ENCODE peak calls at places on chromosomes 5 and 9, in ten cellular contexts. D is neural progenitor cell, L is adrenal gland, A is left ventricle myocardium inferior, F is mammary epithelial cell, G is tibial artery, U is cardiac muscle cell, Q is foreskin keratinocyte, P is Caco-2, H is endodermal cell. S is an unnamed sample.

GRCh38 chr9:85630676-85631075 is 111.1 kb downstream of the AGTPBP1 start:
- DNase-seq in D (no peak), L (no peak), A (no peak), F (no peak), G (no peak), U (no peak), Q (no peak), P (no peak), H (peak; percentile 49), S (no peak)

GRCh38 chr9:135887021-135887507 is 20.3 kb downstream of the CAMSAP1 start:
- DNase-seq in D (no peak), L (peak; percentile 86), A (peak; percentile 49), F (peak; percentile 39), G (no peak), U (no peak), Q (no peak), P (no peak), H (no peak), S (no peak)

GRCh38 chr5:38384396-38384795 is 126.0 kb downstream of the EGFLAM start:
- DNase-seq in D (no peak), L (no peak), A (no peak), F (no peak), G (no peak), U (no peak), Q (no peak), P (no peak), H (peak; percentile 50), S (no peak)

GRCh38 chr5:1564824-1565736 is 41.3 kb upstream of the LPCAT1 start:
- DNase-seq in D (no peak), L (no peak), A (no peak), F (no peak), G (no peak), U (no peak), Q (no peak), P (no peak), H (no peak), S (no peak)

GRCh38 chr9:126157826-126158431 is 168.7 kb upstream of the MVB12B start:
- DNase-seq in D (no peak), L (no peak), A (no peak), F (no peak), G (no peak), U (no peak), Q (no peak), P (no peak), H (no peak), S (no peak)

GRCh38 chr5:180631549-180632392 is 17.6 kb downstream of the FLT4 start:
- DNase-seq in D (peak; percentile 33), L (no peak), A (no peak), F (no peak), G (no peak), U (no peak), Q (no peak), P (no peak), H (no peak), S (no peak)

GRCh38 chr5:135040331-135041144 is 6.5 kb upstream of the PITX1 start:
- DNase-seq in D (peak; percentile 75), L (no peak), A (no peak), F (no peak), G (no peak), U (peak; percentile 56), Q (no peak), P (no peak), H (peak; percentile 83), S (no peak)

GRCh38 chr5:119578937-119579336 is 50.4 kb upstream of the FAM170A start:
- DNase-seq in D (peak; percentile 50), L (no peak), A (no peak), F (peak; percentile 36), G (no peak), U (peak; percentile 57), Q (peak; percentile 5), P (peak; percentile 68), H (peak; percentile 72), S (no peak)

DNA sequence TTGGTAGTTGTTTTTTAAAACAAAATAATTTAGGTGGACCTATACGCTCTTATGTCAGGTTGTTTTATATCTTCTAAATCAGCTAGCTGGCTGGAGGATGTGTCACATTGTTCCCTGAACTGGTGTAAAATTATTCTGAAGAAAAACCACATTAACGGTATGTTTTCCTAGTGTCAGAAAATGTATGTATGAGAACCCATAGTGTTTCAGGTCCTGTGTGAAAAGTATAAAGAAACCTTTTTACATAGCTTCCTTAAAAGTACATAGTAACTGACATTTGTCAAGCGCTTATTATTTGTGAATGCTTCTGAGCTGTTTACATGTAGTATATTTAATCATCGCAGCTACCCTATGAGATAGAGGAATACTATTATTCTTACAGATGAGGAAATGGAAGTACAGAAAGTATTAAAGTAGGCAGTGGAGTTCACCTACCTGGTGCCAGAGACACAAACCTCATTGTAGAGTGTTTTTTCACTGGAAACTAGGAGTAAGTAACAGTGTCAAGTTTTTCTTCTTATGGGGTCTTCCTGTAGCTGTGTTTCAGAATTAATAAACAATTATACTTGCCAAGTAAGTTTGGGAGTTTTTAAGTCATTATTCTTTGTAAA is 10.4 kb upstream of the FAM120AOS start:
- DNase-seq in D (no peak), L (no peak), A (no peak), F (no peak), G (no peak), U (no peak), Q (no peak), P (no peak), H (no peak), S (no peak)
- H3K4me1 ChIP-seq in D (peaks cover 12% of the 10 kb centered on the region), L (peaks cover 78% of the 10 kb centered on the region), A (peaks cover 94% of the 10 kb centered on the region), F (peaks cover 36% of the 10 kb centered on the region), G (peaks cover 22% of the 10 kb centered on the region), U (peaks cover 18% of the 10 kb centered on the region), Q (peaks cover 23% of the 10 kb centered on the region), P (peaks cover 12% of the 10 kb centered on the region), H (no peaks in the 10 kb centered on the region), S (peaks cover 16% of the 10 kb centered on the region)

GRCh38 chr5:145478651-145479050 is 356.5 kb downstream of the PRELID2 start:
- DNase-seq in D (no peak), L (no peak), A (no peak), F (no peak), G (no peak), U (no peak), Q (no peak), P (no peak), H (no peak), S (no peak)

GRCh38 chr5:145479862-145480261 is 355.3 kb downstream of the PRELID2 start:
- DNase-seq in D (no peak), L (no peak), A (no peak), F (peak; percentile 33), G (no peak), U (no peak), Q (no peak), P (no peak), H (no peak), S (no peak)

GRCh38 chr5:145484195-145484594 is 350.9 kb downstream of the PRELID2 start:
- DNase-seq in D (no peak), L (no peak), A (no peak), F (peak; percentile 74), G (no peak), U (no peak), Q (peak; percentile 49), P (no peak), H (no peak), S (no peak)

GRCh38 chr5:145483211-145483610 is 351.9 kb downstream of the PRELID2 start:
- DNase-seq in D (no peak), L (no peak), A (no peak), F (peak; percentile 90), G (no peak), U (no peak), Q (peak; percentile 80), P (no peak), H (no peak), S (no peak)

GRCh38 chr5:145479271-145479670 is 355.9 kb downstream of the PRELID2 start:
- DNase-seq in D (no peak), L (no peak), A (no peak), F (no peak), G (no peak), U (peak; percentile 24), Q (peak; percentile 42), P (no peak), H (no peak), S (no peak)
- TF ChIP-seq CTCF in D (no peak), L (no peak), A (no peak), F (no peak), G (no peak), U (no peak), Q (no peak), P (no peak), H (no peak), S (no peak)

GRCh38 chr5:66596791-66597757 is 881 bp downstream of the MAST4 start:
- DNase-seq in D (peak; percentile 72), L (peak; percentile 65), A (peak; percentile 57), F (peak; percentile 41), G (no peak), U (peak; percentile 64), Q (no peak), P (peak; percentile 43), H (peak; percentile 77), S (peak; percentile 52)

DNA sequence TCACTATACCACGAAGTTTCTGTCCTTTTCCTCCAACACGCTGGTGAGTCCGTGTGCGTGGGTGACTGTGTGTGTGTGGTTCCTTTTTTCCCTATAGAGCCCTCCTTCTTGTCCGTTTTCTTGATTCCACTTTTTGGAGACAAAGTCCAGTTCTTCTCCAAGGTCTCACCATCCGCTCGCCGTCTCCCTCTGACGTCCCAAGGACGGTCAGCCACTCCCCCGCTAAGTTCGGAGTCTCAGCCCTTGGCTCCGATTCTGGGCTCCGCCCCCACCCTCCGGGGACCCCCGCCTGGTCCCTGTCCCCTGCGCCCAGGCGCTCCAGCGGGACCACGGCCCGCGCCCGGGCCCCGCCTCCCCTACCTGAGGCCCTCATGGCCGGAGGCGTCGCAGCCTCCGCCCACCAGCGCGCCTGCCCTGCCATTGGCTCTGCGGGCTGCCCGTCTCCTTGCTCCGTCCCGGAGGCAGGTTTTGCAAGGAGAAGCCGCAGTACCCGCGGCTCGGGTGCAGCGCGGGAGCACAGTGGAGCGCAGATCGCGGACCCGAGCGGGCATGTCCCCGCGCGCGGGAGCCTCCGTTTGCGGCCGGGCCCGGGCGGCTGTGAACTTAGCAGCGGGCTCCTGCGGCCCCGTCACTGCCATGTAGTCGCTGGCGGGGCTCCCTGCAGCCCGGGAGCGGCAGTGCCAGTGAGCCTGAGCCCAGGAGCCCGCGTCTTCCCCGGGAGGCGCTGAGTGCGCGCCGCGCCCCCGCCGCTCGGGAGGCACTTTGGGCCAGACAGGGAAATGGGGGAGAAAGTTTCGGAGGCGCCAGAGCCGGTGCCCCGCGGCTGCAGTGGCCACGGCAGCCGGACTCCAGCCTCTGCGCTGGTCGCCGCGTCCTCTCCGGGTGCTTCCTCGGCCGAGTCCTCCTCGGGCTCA is at the start of gene MAST4:
- DNase-seq in D (peak; percentile 96), L (peak; percentile 95), A (peak; percentile 95), F (peak; percentile 86), G (peak; percentile 86), U (peak; percentile 92), Q (peak; percentile 73), P (peak; percentile 93), H (peak; percentile 99), S (peak; percentile 94)
- H3K27me3 ChIP-seq in D (peaks cover 95% of the 10 kb centered on the region), L (no peaks in the 10 kb centered on the region), A (peaks cover 25% of the 10 kb centered on the region), F (peaks cover 15% of the 10 kb centered on the region), G (no peaks in the 10 kb centered on the region), U (peaks cover 58% of the 10 kb centered on the region), Q (peaks cover 53% of the 10 kb centered on the region), P (peaks cover 5% of the 10 kb centered on the region), H (peaks cover 71% of the 10 kb centered on the region), S (no peaks in the 10 kb centered on the region)

DNA sequence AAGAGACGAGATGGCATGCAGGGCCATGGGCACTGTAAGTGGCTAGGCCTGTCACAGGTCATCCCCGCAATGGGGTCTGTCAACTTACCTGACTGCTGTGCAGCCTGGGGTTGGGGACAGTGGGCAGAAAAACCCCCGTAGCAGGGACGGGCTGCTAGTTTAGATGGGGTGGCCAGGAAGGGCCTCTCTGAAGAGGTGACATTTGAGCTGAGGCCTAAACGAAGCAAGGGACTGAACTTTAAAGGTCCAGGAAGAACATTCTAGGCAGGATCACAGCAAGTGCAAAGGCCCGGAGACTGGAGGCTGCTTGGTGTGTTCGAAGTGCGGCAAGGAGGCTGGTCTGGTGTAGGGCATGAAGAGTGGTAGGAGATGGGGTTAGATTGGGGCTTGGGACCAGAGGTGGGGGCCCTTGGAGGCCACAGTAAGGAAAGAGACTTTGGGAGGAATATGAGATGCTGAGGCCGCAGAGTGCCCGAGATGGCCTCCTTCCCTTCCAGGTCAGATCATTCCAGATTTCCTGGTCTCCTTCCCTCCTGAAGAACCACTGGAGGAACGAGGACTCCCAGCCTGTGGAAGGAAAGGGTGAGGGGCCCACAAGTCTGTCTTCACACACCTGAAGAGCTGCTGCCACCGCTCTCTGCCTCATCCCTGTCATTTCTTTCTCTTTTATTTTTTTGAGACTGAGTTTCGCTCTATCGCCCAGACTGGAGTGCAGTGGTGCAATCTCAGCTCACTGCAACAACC is 37.9 kb upstream of the SH3PXD2B start:
- DNase-seq in D (no peak), L (peak; percentile 15), A (no peak), F (no peak), G (peak; percentile 50), U (no peak), Q (no peak), P (no peak), H (peak; percentile 15), S (no peak)
- H3K4me1 ChIP-seq in D (no peaks in the 10 kb centered on the region), L (peaks cover 9% of the 10 kb centered on the region), A (peaks cover 52% of the 10 kb centered on the region), F (peaks cover 3% of the 10 kb centered on the region), G (no peaks in the 10 kb centered on the region), U (peaks cover 4% of the 10 kb centered on the region), Q (no peaks in the 10 kb centered on the region), P (no peaks in the 10 kb centered on the region), H (no peaks in the 10 kb centered on the region), S (no peaks in the 10 kb centered on the region)

S was measured in lung.